ENCODE peak calls at places on chromosomes 16 and 17, in nine cellular contexts. X is tibial nerve, C is gastrocnemius medialis, D is stomach, G is GM12878, O is heart left ventricle, Y is adrenal gland, W is H1, M is Peyer's patch. N is an unnamed sample.
A peak's percentile ranks its signal among the peaks of the same experiment; 100 is the strongest.

GRCh38 chr16:62213763-62214162 is 177.5 kb upstream of the CDH8 start:
- DNase-seq in X (no peak), G (no peak), C (no peak), D (no peak), O (no peak), W (peak; percentile 29), Y (no peak), M (no peak), N (no peak)

GRCh38 chr16:54040480-54040879 is 246.1 kb downstream of the IRX3 start:
- DNase-seq in O (no peak), D (no peak), C (no peak), W (no peak), G (no peak), X (no peak), Y (no peak), M (no peak), N (no peak)

GRCh38 chr16:74667215-74667765 is 613 bp upstream of the RFWD3 start:
- DNase-seq in C (no peak), Y (peak; percentile 55), O (no peak), D (peak; percentile 34), G (no peak), X (no peak), W (no peak), M (peak; percentile 64), N (no peak)

GRCh38 chr17:6752068-6752909 is 3.6 kb upstream of the XAF1 start:
- DNase-seq in C (peak; percentile 36), X (peak; percentile 55), G (no peak), O (no peak), W (no peak), Y (peak; percentile 74), D (no peak), M (peak; percentile 51), N (peak; percentile 47)

GRCh38 chr17:31472137-31472536 is 80.7 kb downstream of the RAB11FIP4 start:
- DNase-seq in X (no peak), C (no peak), G (no peak), W (no peak), M (no peak), Y (no peak), D (no peak), O (peak; percentile 12), N (no peak)

GRCh38 chr16:53565300-53565699 is 62.3 kb upstream of the AKTIP start:
- DNase-seq in D (no peak), Y (no peak), C (no peak), X (no peak), M (no peak), G (no peak), O (no peak), W (no peak), N (no peak)

GRCh38 chr16:68311316-68311620 is 449 bp downstream of the PRMT7 start:
- DNase-seq in G (no peak), W (no peak), Y (no peak), C (no peak), M (no peak), O (no peak), D (no peak), X (no peak), N (no peak)

GRCh38 chr16:23863511-23864422 is 28.0 kb downstream of the PRKCB start:
- DNase-seq in D (no peak), M (peak; percentile 58), C (no peak), Y (no peak), X (no peak), W (no peak), O (no peak), G (no peak), N (no peak)

GRCh38 chr17:12022310-12022709 is 1.6 kb downstream of the MAP2K4 start:
- DNase-seq in O (no peak), X (no peak), D (no peak), G (no peak), Y (no peak), C (no peak), M (no peak), W (no peak), N (no peak)

GRCh38 chr17:40448639-40449261 is 5.5 kb downstream of the IGFBP4 start:
- DNase-seq in W (no peak), O (no peak), C (no peak), M (peak; percentile 86), X (no peak), Y (no peak), G (no peak), D (peak; percentile 70), N (no peak)

GRCh38 chr16:11056090-11056988 is 112.0 kb downstream of the CLEC16A start:
- DNase-seq in W (no peak), G (no peak), X (no peak), M (peak; percentile 34), Y (no peak), C (no peak), O (no peak), D (no peak), N (no peak)

GRCh38 chr17:63399856-63400255 is 46.2 kb downstream of the CYB561 start:
- DNase-seq in W (no peak), O (peak; percentile 76), D (peak; percentile 40), X (no peak), M (peak; percentile 52), C (peak; percentile 53), G (no peak), Y (peak; percentile 73), N (peak; percentile 51)

GRCh38 chr17:65985571-65985970 is 206.4 kb downstream of the CEP112 start:
- DNase-seq in Y (no peak), D (no peak), G (no peak), O (no peak), M (no peak), X (no peak), C (no peak), W (no peak), N (no peak)

GRCh38 chr16:14445935-14446715 is 183.9 kb downstream of the PARN start:
- DNase-seq in O (no peak), M (no peak), Y (no peak), C (no peak), D (no peak), X (no peak), W (no peak), G (no peak), N (no peak)

GRCh38 chr17:78597923-78598545 is 20.8 kb upstream of the DNAH17 start:
- DNase-seq in X (no peak), G (no peak), O (no peak), D (no peak), W (no peak), M (no peak), C (no peak), Y (no peak), N (no peak)

GRCh38 chr16:85436636-85437160 is 176.4 kb upstream of the GSE1 start:
- DNase-seq in O (no peak), G (no peak), W (peak; percentile 74), X (no peak), Y (no peak), M (peak; percentile 82), C (no peak), D (peak; percentile 57), N (peak; percentile 86)

GRCh38 chr17:56681561-56682266 is 88.2 kb downstream of the NOG start:
- DNase-seq in Y (no peak), W (no peak), M (no peak), C (no peak), D (no peak), O (no peak), G (no peak), X (no peak), N (no peak)

GRCh38 chr17:71792966-71793365 is 327.9 kb upstream of the SOX9 start:
- DNase-seq in O (no peak), C (no peak), Y (no peak), G (no peak), X (no peak), M (no peak), W (no peak), D (no peak), N (no peak)

GRCh38 chr16:2675714-2676113 is 6.6 kb upstream of the KCTD5 start:
- DNase-seq in D (no peak), W (no peak), O (no peak), Y (no peak), X (no peak), M (no peak), G (no peak), C (no peak), N (no peak)

DNA sequence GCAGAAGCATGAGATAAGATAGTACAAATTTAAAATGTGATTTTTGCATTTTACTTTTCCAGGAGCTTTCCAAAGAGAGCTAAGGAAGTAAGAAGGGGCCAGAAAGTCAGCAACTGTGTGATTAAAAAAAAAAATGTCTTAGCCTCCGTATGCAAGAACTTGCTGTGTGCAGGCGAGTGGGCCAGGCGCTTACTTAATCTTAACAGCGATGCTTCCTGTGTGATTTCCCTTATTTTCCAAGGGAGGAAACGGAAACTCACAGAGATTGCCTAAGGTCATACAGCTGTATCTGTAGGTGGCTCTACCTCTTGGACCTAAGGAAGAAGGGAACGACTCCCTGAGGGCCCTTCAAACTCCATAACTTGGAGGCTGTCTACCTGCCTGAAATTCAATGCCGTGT is 11.1 kb downstream of the HS3ST3B1 start:
- DNase-seq in W (no peak), C (no peak), G (no peak), D (no peak), M (no peak), O (no peak), X (no peak), Y (no peak), N (no peak)
- H3K4me1 ChIP-seq in W (peaks cover 12% of the 10 kb centered on the region), C (peaks cover 15% of the 10 kb centered on the region), G (no peaks in the 10 kb centered on the region), D (peaks cover 25% of the 10 kb centered on the region), M (peaks cover 4% of the 10 kb centered on the region), O (peaks cover 29% of the 10 kb centered on the region), X (peaks cover 6% of the 10 kb centered on the region), Y (peaks cover 15% of the 10 kb centered on the region), N (no peaks in the 10 kb centered on the region)

DNA sequence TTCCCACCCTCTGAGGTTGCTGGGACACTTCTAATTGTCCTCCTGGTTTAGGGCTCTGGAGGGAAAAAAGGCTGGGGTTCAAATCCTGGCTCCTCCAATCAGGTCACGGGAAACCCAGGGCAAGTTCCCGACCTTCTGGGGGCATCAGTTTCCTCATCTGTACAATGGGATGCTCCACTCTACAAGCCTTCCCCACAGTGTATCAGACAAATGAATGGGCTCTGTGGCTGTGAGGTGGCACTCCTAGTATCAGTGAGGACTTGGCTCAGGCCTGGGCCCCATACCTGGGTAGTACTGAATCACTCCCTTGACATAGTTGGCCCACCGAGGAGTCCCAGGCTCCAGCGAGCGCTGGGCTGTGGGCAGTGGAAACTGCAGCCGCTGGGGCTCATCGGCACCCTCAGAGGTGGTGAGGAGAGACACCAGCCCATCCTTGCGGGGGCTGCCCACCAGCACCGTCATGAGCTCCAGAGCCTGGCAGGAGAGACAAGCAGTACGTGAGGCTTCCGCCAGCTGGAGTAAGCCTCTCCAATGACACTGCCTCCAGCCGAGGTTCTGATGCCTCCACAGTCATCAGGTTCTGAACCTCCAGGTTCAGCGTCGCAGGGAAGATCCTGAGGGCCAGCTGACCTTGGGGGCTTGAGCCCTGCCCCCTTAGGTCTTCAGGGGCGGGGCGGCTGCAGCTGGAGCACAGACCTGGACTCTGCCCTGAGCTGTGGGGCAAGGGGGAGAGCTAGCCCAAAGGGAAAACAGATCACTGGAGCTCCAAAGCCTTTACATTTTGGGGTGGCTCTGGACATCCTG is 1.2 kb downstream of the GALK1 start:
- DNase-seq in W (no peak), D (no peak), C (no peak), X (no peak), O (peak; percentile 41), Y (no peak), G (no peak), M (no peak), N (no peak)
- TF ChIP-seq POLR2A in W (no peak), D (no peak), C (no peak), X (no peak), O (no peak), Y (no peak), G (no peak), M (no peak), N (no peak)

GRCh38 chr16:55389426-55390073 is 65.5 kb downstream of the IRX6 start:
- DNase-seq in O (no peak), G (no peak), C (peak; percentile 84), M (no peak), D (no peak), Y (no peak), X (no peak), W (no peak), N (no peak)
- H3K4me1 ChIP-seq in O (peaks cover 9% of the 10 kb centered on the region), G (no peaks in the 10 kb centered on the region), C (no peaks in the 10 kb centered on the region), M (no peaks in the 10 kb centered on the region), D (no peaks in the 10 kb centered on the region), Y (no peaks in the 10 kb centered on the region), X (no peaks in the 10 kb centered on the region), W (no peaks in the 10 kb centered on the region), N (no peaks in the 10 kb centered on the region)

GRCh38 chr17:7885357-7886226 is 3.0 kb upstream of the CHD3 start:
- DNase-seq in W (no peak), D (peak; percentile 39), G (no peak), X (peak; percentile 29), O (peak; percentile 71), Y (peak; percentile 77), M (peak; percentile 73), C (peak; percentile 23), N (peak; percentile 61)
- TF ChIP-seq POLR2A in W (no peak), D (no peak), G (peak; percentile 67), X (no peak), O (no peak), Y (peak; percentile 33), M (no peak), C (no peak), N (no peak)